ENCODE peak calls at places on chromosome 15, in six cellular contexts. Z is ovary, C is tibial nerve, N is upper lobe of left lung, Q is SK-N-SH, H is A549. B is an unnamed sample. For H3K4me1, the result is how much of the 10 kb centered on the place peaks cover.

GRCh38 chr15:26179906-26180305 is 316.8 kb upstream of the ATP10A start:
- DNase-seq in C (no peak), Z (no peak), N (no peak), Q (peak), H (peak), B (peak)

GRCh38 chr15:67024322-67024997 is 40.9 kb upstream of the SMAD3 start:
- DNase-seq in N (peak), Q (peak), H (peak), C (peak), Z (peak), B (no peak)

GRCh38 chr15:69853572-69853971 is 244.1 kb downstream of the TLE3 start:
- DNase-seq in H (peak), N (no peak), C (no peak), Q (no peak), Z (no peak), B (no peak)

GRCh38 chr15:89690276-89691218 is at the start of the genes PEX11A and WDR93:
- DNase-seq in N (peak), H (peak), C (no peak), Q (peak), Z (peak), B (peak)

GRCh38 chr15:56733131-56734012 is at the start of gene ZNF280D:
- DNase-seq in H (peak), Z (peak), Q (peak), C (peak), N (peak), B (peak)

GRCh38 chr15:77138167-77138522 is 67.2 kb upstream of the TSPAN3 start:
- DNase-seq in N (no peak), Z (no peak), C (no peak), Q (no peak), H (no peak), B (no peak)

GRCh38 chr15:31398677-31399260 is 72.1 kb downstream of the KLF13 start:
- DNase-seq in N (no peak), C (no peak), Q (no peak), Z (no peak), H (no peak), B (no peak)

GRCh38 chr15:38525489-38525888 is 39.1 kb downstream of the RASGRP1 start:
- DNase-seq in N (no peak), Q (no peak), Z (no peak), H (no peak), C (no peak), B (peak)

GRCh38 chr15:80932989-80933388 is 56.6 kb downstream of the MESD start:
- DNase-seq in Q (no peak), H (no peak), N (no peak), Z (peak), C (peak), B (no peak)

GRCh38 chr15:85950101-85950500 is 129.6 kb upstream of the AGBL1 start:
- DNase-seq in Z (no peak), Q (no peak), N (no peak), H (no peak), C (no peak), B (no peak)

GRCh38 chr15:84598250-84598649 is 2.6 kb upstream of the ZSCAN2 start:
- DNase-seq in C (no peak), Q (no peak), Z (no peak), H (no peak), N (no peak), B (no peak)

GRCh38 chr15:47129033-47129432 is 588.3 kb upstream of the SEMA6D start:
- DNase-seq in H (no peak), Q (no peak), C (no peak), N (no peak), Z (no peak), B (no peak)

GRCh38 chr15:77606142-77607034 is 26.3 kb downstream of the LINGO1 start:
- DNase-seq in H (no peak), C (no peak), N (no peak), Q (peak), Z (no peak), B (no peak)

GRCh38 chr15:77032647-77033416 is 37.9 kb downstream of the PSTPIP1 start:
- DNase-seq in H (no peak), C (peak), Z (peak), N (peak), Q (peak), B (no peak)

GRCh38 chr15:51181221-51181620 is 86.5 kb upstream of the TNFAIP8L3 start:
- DNase-seq in Z (no peak), C (no peak), H (no peak), Q (no peak), N (no peak), B (no peak)

GRCh38 chr15:31439328-31439727 is 112.7 kb downstream of the KLF13 start:
- DNase-seq in H (peak), N (peak), Z (no peak), C (no peak), Q (no peak), B (no peak)

GRCh38 chr15:43487271-43487895 is 5.6 kb downstream of the TP53BP1 start:
- DNase-seq in Z (no peak), Q (no peak), C (no peak), H (no peak), N (no peak), B (no peak)

GRCh38 chr15:43493687-43494472 is 924 bp upstream of the TP53BP1 start:
- DNase-seq in Q (no peak), N (no peak), Z (no peak), C (no peak), H (no peak), B (no peak)

GRCh38 chr15:43492673-43493601 is at the start of gene TP53BP1:
- DNase-seq in C (peak), H (peak), Q (peak), Z (peak), N (peak), B (peak)

GRCh38 chr15:43488790-43489585 is 4.0 kb downstream of the TP53BP1 start:
- DNase-seq in H (no peak), N (no peak), Z (no peak), C (no peak), Q (no peak), B (no peak)

DNA sequence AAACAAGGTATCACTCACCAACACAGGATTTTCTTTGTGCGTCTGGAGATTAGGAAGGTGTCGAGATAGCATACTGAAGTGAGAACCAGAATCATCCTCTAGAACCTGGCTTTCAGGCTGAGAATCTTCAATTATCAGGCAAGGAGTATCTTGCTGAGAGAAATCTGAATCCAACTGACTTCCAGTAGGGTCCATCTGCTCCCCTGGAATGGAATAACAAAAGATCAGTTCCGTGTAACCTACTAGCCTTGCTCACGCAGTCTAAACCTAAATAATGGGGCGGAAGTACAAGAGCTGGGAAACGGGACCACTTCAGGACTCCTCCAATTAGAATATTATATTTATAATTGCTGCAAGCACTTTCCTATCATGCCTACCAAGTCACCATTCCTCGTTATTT is 690 bp downstream of the TP53BP1 start:
- DNase-seq in C (no peak), N (no peak), Z (no peak), H (no peak), Q (no peak), B (no peak)
- H3K4me1 ChIP-seq in C (under half), N (under half), Z (under half), H (under half), Q (under half), B (under half)

GRCh38 chr15:40100133-40100946 is 8.3 kb downstream of the BMF start:
- DNase-seq in N (no peak), H (no peak), Z (no peak), C (no peak), Q (no peak), B (no peak)

GRCh38 chr15:40097096-40097967 is 11.3 kb downstream of the BMF start:
- DNase-seq in Q (no peak), C (no peak), H (no peak), Z (no peak), N (no peak), B (no peak)

GRCh38 chr15:40097968-40098476 is 10.7 kb downstream of the BMF start:
- DNase-seq in H (no peak), Z (no peak), N (peak), Q (no peak), C (no peak), B (no peak)

GRCh38 chr15:40096094-40096876 is 12.4 kb downstream of the BMF start:
- DNase-seq in Q (peak), Z (no peak), C (no peak), H (no peak), N (no peak), B (no peak)

DNA sequence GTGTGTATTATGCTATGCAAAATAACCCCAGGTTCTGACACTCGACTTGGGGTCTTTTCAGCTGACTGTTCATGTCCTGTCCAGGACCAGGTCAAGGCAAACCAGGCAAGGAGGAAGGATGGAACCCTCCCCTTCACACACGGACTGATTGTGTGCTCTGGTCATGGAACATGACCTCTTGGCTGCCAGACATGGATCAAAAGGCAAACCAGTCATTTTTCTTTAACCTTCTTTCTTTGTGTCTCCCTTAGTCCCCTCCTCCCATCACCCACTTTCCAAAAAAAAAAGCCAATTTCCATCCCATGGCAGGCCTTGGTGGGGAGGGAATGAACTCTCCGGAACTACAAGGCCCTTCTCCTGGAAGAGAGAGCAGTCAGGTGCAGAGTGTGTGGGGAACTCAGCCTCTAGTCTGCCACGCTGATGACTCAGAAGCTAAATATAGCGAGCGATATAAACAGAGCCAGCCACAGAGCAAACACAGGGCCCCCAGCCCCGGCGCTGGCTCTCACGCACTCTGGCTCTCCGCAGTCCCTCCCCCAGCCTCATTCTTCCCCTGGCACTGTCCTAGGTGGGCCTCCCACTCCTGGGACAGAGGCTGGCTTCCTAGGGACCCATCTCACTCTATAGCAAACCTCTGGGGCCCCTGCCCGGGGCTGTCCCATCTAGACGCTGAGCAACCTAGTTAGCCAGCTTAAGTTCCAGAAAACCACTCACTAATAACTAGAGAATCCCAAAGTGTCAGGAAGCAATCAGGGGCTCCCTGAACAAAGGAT is 10.0 kb downstream of the BMF start:
- DNase-seq in Q (peak), C (no peak), Z (peak), H (peak), N (peak), B (no peak)
- TF ChIP-seq EP300 in Q (no peak), C (peak), Z (no peak), H (peak), N (no peak), B (no peak)

DNA sequence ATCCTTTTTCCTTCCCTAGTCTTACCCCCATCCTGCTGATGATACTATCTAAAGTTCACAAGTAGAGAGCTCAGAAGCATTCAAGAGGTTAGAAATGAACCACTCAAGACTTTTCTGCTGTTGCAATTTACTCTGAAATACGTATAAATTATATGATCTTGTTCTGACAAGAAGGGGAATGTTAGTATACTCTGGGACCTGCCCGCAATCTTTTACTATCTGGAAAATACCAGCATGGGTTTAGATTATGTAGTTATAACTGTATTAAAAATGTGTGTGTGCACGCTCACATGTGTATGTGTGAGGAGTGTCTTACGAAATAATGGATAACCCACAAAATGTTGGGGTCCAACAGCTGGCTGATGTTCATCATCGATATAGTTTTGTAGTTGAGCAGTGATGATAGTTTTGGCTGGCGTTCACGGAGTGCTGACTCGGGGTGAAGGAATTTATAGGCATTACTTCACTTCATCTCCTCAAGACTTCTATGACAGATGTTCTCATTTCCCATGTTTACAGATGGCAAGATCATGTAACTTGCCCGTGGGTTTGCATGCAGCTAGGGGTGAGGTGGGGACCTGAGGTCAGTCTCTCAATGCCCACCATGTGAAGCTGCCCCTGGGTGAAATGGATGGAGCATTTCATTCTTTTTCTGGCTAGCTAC is 297.5 kb upstream of the LYSMD4 start:
- DNase-seq in N (no peak), Q (no peak), Z (no peak), C (no peak), H (no peak), B (no peak)
- H3K27ac ChIP-seq in N (no peak), Q (no peak), Z (no peak), C (no peak), H (no peak), B (no peak)

GRCh38 chr15:72306211-72306785 is 13.7 kb downstream of the CELF6 start:
- DNase-seq in Z (no peak), Q (peak), N (no peak), H (peak), C (no peak), B (no peak)
- H3K4me1 ChIP-seq in Z (under half), Q (under half), N (under half), H (under half), C (under half), B (under half)

GRCh38 chr15:99673118-99673517 is 60.1 kb downstream of the LYSMD4 start:
- DNase-seq in Q (no peak), N (no peak), H (no peak), C (no peak), Z (no peak), B (no peak)

GRCh38 chr15:99682455-99682854 is 50.8 kb downstream of the LYSMD4 start:
- DNase-seq in Z (no peak), H (peak), N (no peak), C (no peak), Q (no peak), B (no peak)

GRCh38 chr15:99674279-99674678 is 59.0 kb downstream of the LYSMD4 start:
- DNase-seq in N (no peak), C (no peak), Q (no peak), H (no peak), Z (no peak), B (no peak)

GRCh38 chr15:99683000-99683670 is 50.1 kb downstream of the LYSMD4 start:
- DNase-seq in C (no peak), Q (no peak), Z (no peak), H (no peak), N (no peak), B (no peak)

DNA sequence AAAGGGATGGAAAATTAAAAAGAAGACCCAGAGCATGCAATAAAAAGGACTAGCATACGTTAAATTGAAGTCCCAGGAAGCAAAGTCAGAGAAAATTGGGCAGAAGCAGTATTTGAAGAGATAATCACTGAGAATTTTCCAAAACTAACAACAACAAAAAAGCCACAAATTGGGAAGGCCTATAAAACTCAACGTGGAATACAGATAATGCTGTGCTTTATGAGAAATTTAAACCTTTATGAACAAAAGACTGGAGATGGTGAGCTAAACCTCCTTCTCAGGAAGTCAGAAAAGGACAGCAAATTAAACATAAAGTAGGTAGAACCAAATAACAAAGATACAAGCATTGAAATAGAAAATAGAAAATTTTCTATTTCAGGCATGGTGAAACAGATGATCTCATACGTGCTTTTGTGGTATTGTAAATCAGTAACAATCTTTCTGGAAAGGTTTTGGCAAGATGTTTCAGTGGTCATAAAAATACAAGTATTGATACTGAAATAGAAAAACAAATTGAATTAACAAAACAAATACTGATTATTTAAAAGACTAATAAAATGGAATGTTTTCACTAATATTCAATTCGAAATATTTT is 55.6 kb downstream of the LYSMD4 start:
- DNase-seq in C (no peak), Q (no peak), N (no peak), H (no peak), Z (no peak), B (no peak)
- TF ChIP-seq EP300 in C (no peak), Q (no peak), N (no peak), H (no peak), Z (no peak), B (no peak)

GRCh38 chr15:60795471-60795870 is 316.5 kb upstream of the ICE2 start:
- DNase-seq in H (no peak), Q (no peak), C (no peak), N (no peak), Z (no peak), B (no peak)
- H3K27ac ChIP-seq in H (no peak), Q (no peak), C (no peak), N (no peak), Z (no peak), B (no peak)

GRCh38 chr15:64008177-64008576 is 38.1 kb downstream of the DAPK2 start:
- DNase-seq in C (no peak), N (no peak), H (no peak), Q (no peak), Z (no peak), B (no peak)
- H3K4me1 ChIP-seq in C (under half), N (under half), H (under half), Q (under half), Z (under half), B (under half)

DNA sequence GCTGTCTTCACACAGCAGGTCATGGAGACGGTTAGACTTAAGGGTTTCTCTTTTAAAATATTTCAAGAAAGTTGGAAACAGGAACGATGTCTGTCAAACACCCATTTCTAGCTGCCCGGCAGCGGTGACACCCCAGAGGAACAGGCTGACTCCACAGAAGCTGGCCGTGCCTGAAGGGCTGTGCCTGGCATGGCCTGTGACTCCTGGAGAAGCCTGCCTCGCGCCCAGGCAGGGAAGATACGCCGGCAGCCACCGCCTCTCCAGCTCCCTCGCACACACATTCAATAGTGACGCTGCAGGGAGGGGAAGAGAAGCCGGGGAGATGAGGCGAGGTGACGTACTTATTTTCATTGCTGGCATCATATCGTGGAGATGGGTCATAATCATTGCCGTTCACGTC is 59.9 kb downstream of the PCSK6 start:
- DNase-seq in N (no peak), Z (no peak), C (no peak), Q (no peak), H (no peak), B (no peak)
- TF ChIP-seq EP300 in N (no peak), Z (no peak), C (no peak), Q (no peak), H (no peak), B (no peak)

GRCh38 chr15:92618121-92618520 is 37.5 kb downstream of the FAM174B start:
- DNase-seq in Z (no peak), C (no peak), N (peak), Q (no peak), H (no peak), B (no peak)
- H3K27ac ChIP-seq in Z (peak), C (peak), N (peak), Q (no peak), H (peak), B (peak)